ENCODE peak calls at places on chromosome 3, in six cellular contexts. T is iPS-NIHi11, D is heart right ventricle, U is adrenal gland, C is substantia nigra, K is RPMI8226. L is an unnamed sample.

GRCh38 chr3:154105218-154105975 is 15.8 kb upstream of the ARHGEF26 start:
- DNase-seq in T (no peak), D (no peak), U (no peak), C (no peak), K (no peak), L (no peak)

GRCh38 chr3:64023861-64024223 is 548 bp upstream of the PSMD6 start:
- DNase-seq in T (no peak), D (no peak), U (no peak), C (no peak), K (peak; percentile 14), L (no peak)

GRCh38 chr3:5972586-5972985 is 785.1 kb downstream of the EDEM1 start:
- DNase-seq in T (no peak), D (no peak), U (no peak), C (no peak), K (no peak), L (no peak)

GRCh38 chr3:71247221-71247947 is 336.1 kb downstream of the FOXP1 start:
- DNase-seq in T (peak; percentile 84), D (peak; percentile 24), U (no peak), C (no peak), K (no peak), L (peak; percentile 94)

GRCh38 chr3:170717410-170718402 is 131.8 kb upstream of the SLC7A14 start:
- DNase-seq in T (no peak), D (no peak), U (no peak), C (no peak), K (no peak), L (no peak)

GRCh38 chr3:48034000-48034516 is 17.8 kb upstream of the MAP4 start:
- DNase-seq in T (peak; percentile 23), D (no peak), U (no peak), C (no peak), K (peak; percentile 84), L (peak; percentile 87)

GRCh38 chr3:42101048-42101447 is 9.9 kb downstream of the TRAK1 start:
- DNase-seq in T (no peak), D (peak; percentile 23), U (peak; percentile 76), C (no peak), K (no peak), L (no peak)

GRCh38 chr3:177574232-177574856 is 377.1 kb upstream of the TBL1XR1 start:
- DNase-seq in T (peak; percentile 57), D (peak; percentile 38), U (no peak), C (no peak), K (no peak), L (peak; percentile 86)

GRCh38 chr3:103992469-103992868 is 1374.2 kb upstream of the ALCAM start:
- DNase-seq in T (no peak), D (no peak), U (no peak), C (no peak), K (peak; percentile 3), L (peak; percentile 21)

GRCh38 chr3:112109313-112109712 is 23.1 kb downstream of the C3orf52 start:
- DNase-seq in T (no peak), D (no peak), U (no peak), C (no peak), K (no peak), L (no peak)

GRCh38 chr3:125431391-125431790 is 56.3 kb upstream of the ZNF148 start:
- DNase-seq in T (no peak), D (no peak), U (no peak), C (no peak), K (no peak), L (no peak)

GRCh38 chr3:45816544-45816943 is 20.2 kb upstream of the SLC6A20 start:
- DNase-seq in T (no peak), D (peak; percentile 52), U (peak; percentile 67), C (no peak), K (no peak), L (no peak)

GRCh38 chr3:63993653-63994079 is 29.6 kb downstream of the PSMD6 start:
- DNase-seq in T (peak; percentile 81), D (peak; percentile 59), U (peak; percentile 88), C (no peak), K (peak; percentile 56), L (peak; percentile 93)